ENCODE peak calls at places on chromosomes 16 and 17, in ten cellular contexts. X is activated naive CD4-positive, alpha-beta T cell treated with anti-CD3 and anti-CD28 coated beads, Interleukin-2, amount 10 ng/mL, durations not matched to agents 7 days and 5 days; J is cardiac muscle cell; W is colonic mucosa; I is NCI-H460; Y is SK-MEL-5; B is NCI-H1092; T is C1 segment of cervical spinal cord; D is T-helper 9 cell; C is neural progenitor cell. G is an unnamed sample.

GRCh38 chr17:74920679-74921044 is 2.4 kb downstream of the USH1G start:
- DNase-seq in D (no peak), B (no peak), W (no peak), X (no peak), T (no peak), I (no peak), J (no peak), Y (no peak), C (no peak), G (no peak)

GRCh38 chr17:56172517-56172982 is 19.3 kb downstream of the ANKFN1 start:
- DNase-seq in D (no peak), I (no peak), Y (no peak), X (no peak), C (peak; percentile 54), B (peak; percentile 79), W (no peak), J (no peak), T (no peak), G (no peak)

GRCh38 chr17:62870581-62870964 is 62.5 kb upstream of the MARCHF10 start:
- DNase-seq in I (no peak), Y (no peak), W (no peak), J (no peak), D (no peak), T (no peak), B (peak; percentile 14), C (peak; percentile 14), X (no peak), G (no peak)

GRCh38 chr17:47956818-47957590 is 679 bp downstream of the PRR15L start:
- DNase-seq in Y (no peak), J (no peak), C (no peak), W (no peak), T (no peak), D (no peak), I (no peak), B (peak; percentile 10), X (no peak), G (no peak)

GRCh38 chr16:85970712-85971220 is 71.8 kb downstream of the IRF8 start:
- DNase-seq in X (no peak), Y (no peak), T (no peak), I (no peak), W (no peak), C (no peak), J (no peak), B (no peak), D (no peak), G (no peak)

GRCh38 chr17:62852195-62852594 is 44.1 kb upstream of the MARCHF10 start:
- DNase-seq in C (no peak), B (no peak), J (no peak), T (no peak), I (no peak), Y (no peak), W (no peak), D (no peak), X (no peak), G (no peak)

GRCh38 chr17:882827-883585 is 96.6 kb downstream of the NXN start:
- DNase-seq in W (peak; percentile 39), X (no peak), I (no peak), D (no peak), Y (peak; percentile 80), T (no peak), C (peak; percentile 37), J (peak; percentile 63), B (no peak), G (peak; percentile 69)

GRCh38 chr17:82972836-82973372 is 106.5 kb upstream of the METRNL start:
- DNase-seq in I (no peak), W (no peak), J (no peak), B (no peak), T (no peak), D (no peak), C (no peak), Y (no peak), X (no peak), G (no peak)

GRCh38 chr17:17835415-17836249 is 1.2 kb downstream of the SREBF1 start:
- DNase-seq in J (peak; percentile 28), T (no peak), I (no peak), Y (no peak), D (no peak), C (no peak), X (no peak), W (no peak), B (no peak), G (no peak)

GRCh38 chr16:19228057-19228456 is 57.5 kb upstream of the CLEC19A start:
- DNase-seq in W (no peak), I (no peak), D (no peak), Y (no peak), B (no peak), T (no peak), C (no peak), J (no peak), X (no peak), G (no peak)

GRCh38 chr16:58970775-58971174 is 236.7 kb upstream of the GOT2 start:
- DNase-seq in T (no peak), B (no peak), W (no peak), I (no peak), X (no peak), D (no peak), J (no peak), Y (no peak), C (no peak), G (no peak)

GRCh38 chr16:88907768-88908167 is 41.3 kb upstream of the PABPN1L start:
- DNase-seq in D (no peak), X (no peak), C (no peak), I (no peak), T (no peak), Y (no peak), J (peak; percentile 18), B (no peak), W (no peak), G (no peak)

GRCh38 chr16:28504707-28505404 is 1.8 kb downstream of the IL27 start:
- DNase-seq in X (no peak), B (peak; percentile 25), D (no peak), I (no peak), Y (no peak), W (peak; percentile 65), C (no peak), T (no peak), J (no peak), G (no peak)

GRCh38 chr17:64779344-64780095 is 117.4 kb upstream of the SMURF2 start:
- DNase-seq in C (peak; percentile 41), D (no peak), I (no peak), J (no peak), T (no peak), X (no peak), Y (no peak), W (peak; percentile 49), B (no peak), G (peak; percentile 26)

GRCh38 chr17:72445055-72445991 is 324.5 kb downstream of the SOX9 start:
- DNase-seq in I (no peak), W (peak; percentile 84), J (no peak), X (no peak), B (no peak), Y (no peak), C (no peak), T (no peak), D (no peak), G (no peak)

GRCh38 chr17:40433551-40434384 is 9.5 kb upstream of the IGFBP4 start:
- DNase-seq in I (no peak), B (no peak), X (peak; percentile 57), T (no peak), J (no peak), D (no peak), C (peak; percentile 72), W (no peak), Y (peak; percentile 76), G (no peak)